ENCODE peak calls at places on chromosome 14, in nine cellular contexts. W, L, K, X, G, A, S, E and R are unnamed samples.

GRCh38 chr14:75370416-75371205 is 57.2 kb upstream of the JDP2 start:
- DNase-seq in W (peak), L (no peak), K (no peak), X (no peak), G (no peak), A (no peak), S (no peak), E (no peak), R (no peak)

GRCh38 chr14:52355526-52355925 is 41.4 kb downstream of the PTGER2 start:
- DNase-seq in W (no peak), L (no peak), K (no peak), X (peak), G (peak), A (no peak), S (no peak), E (no peak), R (no peak)

GRCh38 chr14:49187799-49188198 is 398.4 kb downstream of the RPS29 start:
- DNase-seq in W (no peak), L (no peak), K (no peak), X (no peak), G (no peak), A (no peak), S (no peak), E (no peak), R (no peak)

GRCh38 chr14:97707603-97708002 is 910.4 kb downstream of the VRK1 start:
- DNase-seq in W (peak), L (no peak), K (no peak), X (no peak), G (no peak), A (no peak), S (no peak), E (no peak), R (no peak)

GRCh38 chr14:60094306-60094897 is 2.7 kb downstream of the PCNX4 start:
- DNase-seq in W (peak), L (no peak), K (peak), X (peak), G (peak), A (peak), S (no peak), E (peak), R (peak)

GRCh38 chr14:50607181-50607580 is 47.2 kb downstream of the ATL1 start:
- DNase-seq in W (no peak), L (no peak), K (no peak), X (no peak), G (peak), A (no peak), S (no peak), E (peak), R (peak)

GRCh38 chr14:100392266-100392850 is 69.2 kb downstream of the SLC25A47 start:
- DNase-seq in W (no peak), L (no peak), K (no peak), X (no peak), G (peak), A (no peak), S (no peak), E (peak), R (no peak)

GRCh38 chr14:103207038-103207403 is 83.8 kb downstream of the TNFAIP2 start:
- DNase-seq in W (peak), L (peak), K (peak), X (no peak), G (no peak), A (no peak), S (peak), E (peak), R (peak)

GRCh38 chr14:42002139-42002538 is 395.5 kb downstream of the LRFN5 start:
- DNase-seq in W (no peak), L (no peak), K (no peak), X (peak), G (peak), A (no peak), S (no peak), E (peak), R (peak)

GRCh38 chr14:65434216-65434850 is 21.8 kb downstream of the FUT8 start:
- DNase-seq in W (peak), L (no peak), K (no peak), X (no peak), G (no peak), A (no peak), S (no peak), E (no peak), R (peak)

GRCh38 chr14:57833304-57833703 is 32.6 kb downstream of the SLC35F4 start:
- DNase-seq in W (peak), L (no peak), K (no peak), X (peak), G (peak), A (no peak), S (no peak), E (peak), R (peak)

GRCh38 chr14:50762001-50762930 is 68.7 kb downstream of the NIN start:
- DNase-seq in W (no peak), L (no peak), K (no peak), X (peak), G (peak), A (no peak), S (no peak), E (peak), R (peak)

GRCh38 chr14:52700701-52701172 is 5.4 kb upstream of the ERO1A start:
- DNase-seq in W (no peak), L (no peak), K (no peak), X (peak), G (peak), A (peak), S (no peak), E (no peak), R (no peak)

GRCh38 chr14:73796881-73797539 is 54.6 kb upstream of the PTGR2 start:
- DNase-seq in W (no peak), L (no peak), K (no peak), X (no peak), G (peak), A (no peak), S (no peak), E (peak), R (peak)

GRCh38 chr14:22532345-22533056 is 56.5 kb downstream of the DAD1 start:
- DNase-seq in W (no peak), L (no peak), K (no peak), X (no peak), G (peak), A (no peak), S (no peak), E (peak), R (peak)

GRCh38 chr14:22572562-22573058 is 16.4 kb downstream of the DAD1 start:
- DNase-seq in W (no peak), L (no peak), K (no peak), X (peak), G (peak), A (peak), S (no peak), E (peak), R (no peak)

GRCh38 chr14:99986416-99986815 is 78.8 kb upstream of the EVL start:
- DNase-seq in W (no peak), L (no peak), K (no peak), X (no peak), G (peak), A (no peak), S (no peak), E (peak), R (no peak)

GRCh38 chr14:64720190-64720589 is 16.0 kb downstream of the PLEKHG3 start:
- DNase-seq in W (peak), L (no peak), K (no peak), X (peak), G (peak), A (peak), S (peak), E (peak), R (peak)

GRCh38 chr14:41605550-41606248 is 977 bp upstream of the LRFN5 start:
- DNase-seq in W (peak), L (peak), K (peak), X (no peak), G (peak), A (no peak), S (peak), E (peak), R (peak)

GRCh38 chr14:72792051-72792788 is 101.7 kb downstream of the DPF3 start:
- DNase-seq in W (peak), L (peak), K (peak), X (no peak), G (no peak), A (no peak), S (no peak), E (no peak), R (peak)

GRCh38 chr14:73261075-73261474 is 23.8 kb downstream of the PAPLN start:
- DNase-seq in W (no peak), L (peak), K (no peak), X (no peak), G (no peak), A (no peak), S (no peak), E (no peak), R (no peak)

GRCh38 chr14:22850944-22851790 is 14.8 kb downstream of the MMP14 start:
- DNase-seq in W (no peak), L (peak), K (no peak), X (peak), G (peak), A (peak), S (peak), E (peak), R (peak)

GRCh38 chr14:76827696-76828301 is 1.6 kb downstream of the LRRC74A start:
- DNase-seq in W (no peak), L (no peak), K (no peak), X (no peak), G (no peak), A (no peak), S (no peak), E (peak), R (no peak)

GRCh38 chr14:54182419-54183040 is 214.3 kb upstream of the CDKN3 start:
- DNase-seq in W (no peak), L (no peak), K (no peak), X (peak), G (peak), A (peak), S (no peak), E (peak), R (peak)

GRCh38 chr14:71322660-71323250 is 415.5 kb downstream of the PCNX1 start:
- DNase-seq in W (no peak), L (no peak), K (peak), X (peak), G (peak), A (peak), S (no peak), E (peak), R (peak)

GRCh38 chr14:52013984-52014600 is 24.7 kb downstream of the RTRAF start:
- DNase-seq in W (peak), L (no peak), K (peak), X (peak), G (no peak), A (no peak), S (no peak), E (peak), R (no peak)

GRCh38 chr14:50667491-50668007 is 557 bp downstream of the SAV1 start:
- DNase-seq in W (peak), L (no peak), K (no peak), X (peak), G (no peak), A (no peak), S (peak), E (no peak), R (no peak)

GRCh38 chr14:69860221-69860620 is 19.0 kb upstream of the SMOC1 start:
- DNase-seq in W (no peak), L (no peak), K (peak), X (no peak), G (no peak), A (no peak), S (no peak), E (no peak), R (no peak)

GRCh38 chr14:28770574-28770973 is 4.0 kb downstream of the FOXG1 start:
- DNase-seq in W (no peak), L (no peak), K (peak), X (no peak), G (no peak), A (no peak), S (no peak), E (no peak), R (no peak)

GRCh38 chr14:22791302-22791701 is 23.9 kb downstream of the SLC7A7 start:
- DNase-seq in W (no peak), L (no peak), K (no peak), X (peak), G (peak), A (no peak), S (no peak), E (peak), R (peak)

GRCh38 chr14:54864526-54864925 is 38.1 kb downstream of the GCH1 start:
- DNase-seq in W (no peak), L (no peak), K (no peak), X (no peak), G (no peak), A (peak), S (no peak), E (peak), R (no peak)

GRCh38 chr14:81743605-81744004 is 210.0 kb upstream of the SEL1L start:
- DNase-seq in W (no peak), L (no peak), K (no peak), X (no peak), G (no peak), A (no peak), S (no peak), E (no peak), R (no peak)

GRCh38 chr14:28407931-28408330 is 358.7 kb upstream of the FOXG1 start:
- DNase-seq in W (no peak), L (no peak), K (no peak), X (no peak), G (no peak), A (no peak), S (no peak), E (no peak), R (no peak)

GRCh38 chr14:60508363-60508706 is 611 bp upstream of the SIX6 start:
- DNase-seq in W (no peak), L (no peak), K (no peak), X (no peak), G (no peak), A (no peak), S (no peak), E (no peak), R (no peak)

GRCh38 chr14:76352639-76353281 is 23.2 kb upstream of the ESRRB start:
- DNase-seq in W (peak), L (no peak), K (peak), X (peak), G (peak), A (peak), S (peak), E (peak), R (peak)

GRCh38 chr14:96049932-96050331 is 10.8 kb downstream of the C14orf132 start:
- DNase-seq in W (no peak), L (no peak), K (no peak), X (no peak), G (no peak), A (no peak), S (no peak), E (no peak), R (no peak)

GRCh38 chr14:38056270-38056669 is 151.4 kb upstream of the SSTR1 start:
- DNase-seq in W (peak), L (no peak), K (peak), X (no peak), G (no peak), A (no peak), S (no peak), E (no peak), R (no peak)

GRCh38 chr14:22071001-22071400 is 397.4 kb upstream of the OR4E1 start:
- DNase-seq in W (no peak), L (no peak), K (no peak), X (no peak), G (no peak), A (no peak), S (no peak), E (no peak), R (no peak)

GRCh38 chr14:61752626-61753025 is 9.6 kb upstream of the SNAPC1 start:
- DNase-seq in W (no peak), L (no peak), K (no peak), X (peak), G (peak), A (peak), S (no peak), E (peak), R (peak)

GRCh38 chr14:61430066-61430757 is 108.8 kb downstream of the PRKCH start:
- DNase-seq in W (peak), L (no peak), K (no peak), X (peak), G (no peak), A (no peak), S (no peak), E (no peak), R (no peak)

GRCh38 chr14:92253381-92253894 is 69.5 kb upstream of the SLC24A4 start:
- DNase-seq in W (peak), L (no peak), K (peak), X (no peak), G (no peak), A (no peak), S (no peak), E (no peak), R (no peak)

GRCh38 chr14:92263681-92264080 is 59.3 kb upstream of the SLC24A4 start:
- DNase-seq in W (no peak), L (no peak), K (no peak), X (peak), G (no peak), A (no peak), S (no peak), E (peak), R (no peak)

GRCh38 chr14:92259613-92260357 is 63.2 kb upstream of the SLC24A4 start:
- DNase-seq in W (no peak), L (no peak), K (peak), X (no peak), G (no peak), A (no peak), S (no peak), E (no peak), R (no peak)

GRCh38 chr14:92254786-92255185 is 68.2 kb upstream of the SLC24A4 start:
- DNase-seq in W (peak), L (peak), K (peak), X (no peak), G (peak), A (peak), S (peak), E (peak), R (peak)

GRCh38 chr14:92258934-92259333 is 64.0 kb upstream of the SLC24A4 start:
- DNase-seq in W (peak), L (no peak), K (no peak), X (no peak), G (no peak), A (no peak), S (no peak), E (no peak), R (no peak)
- H3K9ac ChIP-seq in W (no peak), L (no peak), K (no peak), X (no peak), G (no peak), A (no peak), S (no peak), E (no peak), R (no peak)

GRCh38 chr14:101905614-101906013 is 58.8 kb upstream of the DYNC1H1 start:
- DNase-seq in W (no peak), L (no peak), K (no peak), X (no peak), G (no peak), A (no peak), S (no peak), E (no peak), R (no peak)
- H3K9ac ChIP-seq in W (no peak), L (no peak), K (no peak), X (no peak), G (no peak), A (no peak), S (no peak), E (no peak), R (no peak)

GRCh38 chr14:94058128-94058673 is 22.8 kb downstream of the DDX24 start:
- DNase-seq in W (no peak), L (no peak), K (no peak), X (no peak), G (no peak), A (no peak), S (no peak), E (no peak), R (peak)
- H3K9ac ChIP-seq in W (no peak), L (no peak), K (no peak), X (no peak), G (no peak), A (no peak), S (no peak), E (no peak), R (no peak)

GRCh38 chr14:35425850-35426249 is 21.3 kb upstream of the NFKBIA start:
- DNase-seq in W (no peak), L (no peak), K (no peak), X (no peak), G (no peak), A (no peak), S (no peak), E (no peak), R (no peak)

GRCh38 chr14:35435177-35435576 is 30.6 kb upstream of the NFKBIA start:
- DNase-seq in W (no peak), L (no peak), K (no peak), X (peak), G (peak), A (no peak), S (no peak), E (peak), R (no peak)

GRCh38 chr14:35430459-35431199 is 26.1 kb upstream of the NFKBIA start:
- DNase-seq in W (no peak), L (no peak), K (no peak), X (no peak), G (no peak), A (no peak), S (no peak), E (no peak), R (no peak)

DNA sequence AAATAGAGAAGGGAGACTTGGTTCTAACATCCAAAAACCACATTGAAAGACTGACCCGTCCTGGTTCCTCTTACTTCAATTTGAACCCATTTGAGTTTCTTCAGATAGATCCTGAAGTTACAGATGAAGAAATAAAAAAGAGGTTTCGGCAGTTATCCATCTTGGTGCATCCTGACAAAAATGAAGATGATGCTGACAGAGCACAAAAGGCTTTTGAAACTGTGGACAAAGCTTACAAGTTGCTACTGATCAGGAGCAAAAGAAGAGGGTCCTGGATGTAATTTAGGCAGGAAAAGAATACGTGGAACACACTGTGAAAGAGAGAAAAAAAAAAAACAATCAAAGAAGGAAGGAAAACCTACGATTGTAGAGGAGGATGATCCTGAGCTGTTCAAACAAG is 25.4 kb upstream of the NFKBIA start:
- DNase-seq in W (no peak), L (no peak), K (no peak), X (no peak), G (no peak), A (no peak), S (no peak), E (no peak), R (no peak)
- H3K9ac ChIP-seq in W (no peak), L (no peak), K (no peak), X (no peak), G (no peak), A (no peak), S (no peak), E (no peak), R (no peak)

GRCh38 chr14:68546839-68547238 is 246.0 kb downstream of the ZFP36L1 start:
- DNase-seq in W (no peak), L (no peak), K (no peak), X (peak), G (peak), A (no peak), S (no peak), E (peak), R (peak)
- H3K9ac ChIP-seq in W (no peak), L (no peak), K (no peak), X (peak), G (peak), A (no peak), S (no peak), E (peak), R (peak)

GRCh38 chr14:33915682-33916081 is 35.2 kb downstream of the EGLN3 start:
- DNase-seq in W (no peak), L (no peak), K (no peak), X (no peak), G (no peak), A (no peak), S (no peak), E (no peak), R (no peak)
- H3K9ac ChIP-seq in W (no peak), L (no peak), K (no peak), X (no peak), G (no peak), A (no peak), S (no peak), E (no peak), R (no peak)